ENCODE peak calls at places on chromosomes 12 and 14, in seven cellular contexts. L is K562, R is HCT116, C is GM12878, Q is HepG2, K is SK-N-SH, O is H1. F is an unnamed sample.

GRCh38 chr14:75811862-75812505 is 150.9 kb downstream of the TTLL5 start:
- DNase-seq in L (no peak), R (no peak), C (no peak), Q (no peak), K (peak), O (no peak), F (peak)

GRCh38 chr12:122089080-122089479 is 10.5 kb downstream of the MLXIP start:
- DNase-seq in L (no peak), R (no peak), C (no peak), Q (no peak), K (no peak), O (no peak), F (no peak)

GRCh38 chr14:61934385-61934784 is 172.2 kb downstream of the SNAPC1 start:
- DNase-seq in L (no peak), R (no peak), C (no peak), Q (no peak), K (no peak), O (no peak), F (no peak)

GRCh38 chr12:121330692-121331091 is 21.5 kb downstream of the ANAPC5 start:
- DNase-seq in L (no peak), R (no peak), C (no peak), Q (no peak), K (no peak), O (no peak), F (no peak)

GRCh38 chr12:84508325-84508861 is 404.2 kb downstream of the SLC6A15 start:
- DNase-seq in L (no peak), R (peak), C (no peak), Q (peak), K (peak), O (no peak), F (peak)

GRCh38 chr12:131598717-131599116 is 112.2 kb upstream of the SFSWAP start:
- DNase-seq in L (peak), R (no peak), C (no peak), Q (no peak), K (no peak), O (no peak), F (no peak)

GRCh38 chr12:123532021-123532420 is 1.5 kb downstream of the RILPL1 start:
- DNase-seq in L (no peak), R (no peak), C (peak), Q (no peak), K (no peak), O (no peak), F (no peak)

GRCh38 chr12:49693931-49694439 is 13.2 kb downstream of the FMNL3 start:
- DNase-seq in L (no peak), R (no peak), C (no peak), Q (no peak), K (no peak), O (no peak), F (no peak)

GRCh38 chr12:62724947-62725447 is 210.0 kb downstream of the PPM1H start:
- DNase-seq in L (peak), R (peak), C (no peak), Q (peak), K (no peak), O (peak), F (peak)

GRCh38 chr12:5329118-5329517 is 102.8 kb upstream of the NTF3 start:
- DNase-seq in L (no peak), R (no peak), C (no peak), Q (no peak), K (no peak), O (no peak), F (no peak)

GRCh38 chr14:53391631-53392030 is 238.5 kb upstream of the DDHD1 start:
- DNase-seq in L (no peak), R (peak), C (no peak), Q (no peak), K (no peak), O (no peak), F (no peak)

GRCh38 chr12:42987216-42987631 is 397.7 kb upstream of the PRICKLE1 start:
- DNase-seq in L (no peak), R (no peak), C (no peak), Q (no peak), K (peak), O (no peak), F (no peak)

GRCh38 chr12:32270818-32271710 is 128.3 kb upstream of the FGD4 start:
- DNase-seq in L (no peak), R (no peak), C (no peak), Q (peak), K (peak), O (no peak), F (peak)

GRCh38 chr12:86663691-86664090 is 407.5 kb upstream of the MGAT4C start:
- DNase-seq in L (peak), R (no peak), C (no peak), Q (no peak), K (no peak), O (no peak), F (no peak)

GRCh38 chr14:73739899-73740685 is 25.9 kb upstream of the PNMA1 start:
- DNase-seq in L (no peak), R (no peak), C (no peak), Q (no peak), K (no peak), O (no peak), F (peak)

GRCh38 chr12:5442251-5443006 is 10.5 kb downstream of the NTF3 start:
- DNase-seq in L (peak), R (peak), C (no peak), Q (peak), K (peak), O (no peak), F (no peak)

GRCh38 chr12:43306066-43306465 is 245.9 kb downstream of the ADAMTS20 start:
- DNase-seq in L (no peak), R (no peak), C (no peak), Q (no peak), K (no peak), O (no peak), F (no peak)

GRCh38 chr14:61813101-61813596 is 50.9 kb downstream of the SNAPC1 start:
- DNase-seq in L (no peak), R (no peak), C (no peak), Q (no peak), K (peak), O (no peak), F (no peak)

GRCh38 chr14:22713631-22713950 is 52.9 kb upstream of the OXA1L start:
- DNase-seq in L (no peak), R (no peak), C (no peak), Q (no peak), K (no peak), O (no peak), F (no peak)

GRCh38 chr12:54294152-54294913 is 6.5 kb downstream of the NFE2 start:
- DNase-seq in L (peak), R (no peak), C (no peak), Q (peak), K (peak), O (no peak), F (peak)

GRCh38 chr14:64391113-64391725 is 3.1 kb downstream of the MTHFD1 start:
- DNase-seq in L (no peak), R (no peak), C (no peak), Q (no peak), K (no peak), O (peak), F (no peak)

GRCh38 chr14:68666206-68666730 is 126.6 kb downstream of the ZFP36L1 start:
- DNase-seq in L (no peak), R (no peak), C (no peak), Q (no peak), K (no peak), O (no peak), F (no peak)

GRCh38 chr12:52395761-52396434 is 10.2 kb downstream of the KRT82 start:
- DNase-seq in L (peak), R (peak), C (no peak), Q (peak), K (no peak), O (peak), F (peak)

GRCh38 chr12:108594-108993 is 42.0 kb downstream of the IQSEC3 start:
- DNase-seq in L (no peak), R (no peak), C (no peak), Q (no peak), K (peak), O (no peak), F (no peak)

GRCh38 chr12:70448371-70448770 is 82.3 kb downstream of the KCNMB4 start:
- DNase-seq in L (no peak), R (no peak), C (no peak), Q (no peak), K (no peak), O (no peak), F (no peak)

GRCh38 chr12:121830134-121830533 is 26.3 kb downstream of the SETD1B start:
- DNase-seq in L (no peak), R (no peak), C (no peak), Q (no peak), K (no peak), O (no peak), F (no peak)

GRCh38 chr12:69468237-69469026 is 1.8 kb upstream of the FRS2 start:
- DNase-seq in L (peak), R (no peak), C (no peak), Q (no peak), K (no peak), O (no peak), F (no peak)

GRCh38 chr12:65597527-65597926 is 226.8 kb upstream of the HMGA2 start:
- DNase-seq in L (no peak), R (no peak), C (no peak), Q (no peak), K (no peak), O (no peak), F (no peak)

GRCh38 chr12:82862069-82862841 is 175.5 kb downstream of the TMTC2 start:
- DNase-seq in L (no peak), R (no peak), C (no peak), Q (no peak), K (peak), O (no peak), F (no peak)

GRCh38 chr14:20781805-20782204 is 737 bp downstream of the RNASE6 start:
- DNase-seq in L (no peak), R (no peak), C (no peak), Q (no peak), K (no peak), O (no peak), F (no peak)

GRCh38 chr14:104429291-104429861 is 150.2 kb upstream of the C14orf180 start:
- DNase-seq in L (no peak), R (no peak), C (no peak), Q (no peak), K (peak), O (no peak), F (no peak)

GRCh38 chr12:13436182-13436581 is 239.7 kb downstream of the EMP1 start:
- DNase-seq in L (no peak), R (no peak), C (no peak), Q (no peak), K (no peak), O (no peak), F (no peak)

GRCh38 chr12:105355752-105356151 is 25.3 kb downstream of the C12orf75 start:
- DNase-seq in L (no peak), R (peak), C (no peak), Q (peak), K (no peak), O (no peak), F (no peak)

GRCh38 chr12:95908573-95908972 is 33.8 kb downstream of the CCDC38 start:
- DNase-seq in L (no peak), R (no peak), C (no peak), Q (no peak), K (no peak), O (no peak), F (no peak)

GRCh38 chr12:95909871-95910270 is 32.5 kb downstream of the CCDC38 start:
- DNase-seq in L (no peak), R (no peak), C (no peak), Q (no peak), K (no peak), O (no peak), F (no peak)
- TF ChIP-seq JUND in L (no peak), R (no peak), C (no peak), Q (no peak), K (no peak), O (no peak), F (no peak)

DNA sequence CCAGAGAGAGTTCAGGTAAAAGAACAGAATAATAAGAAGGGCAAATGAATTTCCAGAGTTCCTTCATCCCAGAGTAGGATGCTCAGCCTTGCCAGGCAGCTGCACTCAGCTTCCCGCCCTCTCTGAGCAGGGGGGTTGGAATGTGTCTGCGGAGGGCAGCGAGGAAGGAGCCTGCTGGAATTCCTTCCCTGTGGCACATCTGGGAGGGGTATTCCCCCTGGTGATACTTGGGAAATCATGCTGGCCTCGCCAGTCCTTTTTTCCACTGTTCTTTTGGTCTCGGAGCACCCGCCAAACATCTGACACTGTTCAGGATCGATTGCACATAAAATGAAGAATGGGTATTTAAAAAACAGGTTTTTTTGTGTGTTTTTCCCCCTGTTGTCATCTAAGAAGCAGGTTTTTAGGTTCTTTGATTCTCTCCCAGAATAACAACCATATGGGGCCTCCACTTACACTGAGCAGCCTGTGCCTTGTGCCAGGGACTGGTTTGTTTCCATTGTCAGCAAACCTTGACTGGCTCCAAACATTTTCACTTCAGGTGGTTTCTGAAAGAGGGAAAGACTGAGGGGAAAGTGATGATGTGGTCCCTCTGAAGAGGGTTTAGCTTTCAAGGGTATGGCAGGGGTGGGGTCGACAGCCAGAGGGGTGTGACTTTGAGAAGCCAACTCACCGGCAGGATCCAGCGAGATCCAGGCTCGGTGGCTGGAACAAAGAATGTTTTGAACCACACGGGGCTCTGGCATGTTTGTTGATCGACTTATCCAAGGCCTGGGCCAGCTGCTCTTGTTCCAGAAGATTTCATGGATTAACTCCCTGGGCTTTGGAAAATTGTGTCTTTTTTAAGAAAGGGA is 215.1 kb downstream of the CACNA1C start:
- DNase-seq in L (no peak), R (no peak), C (no peak), Q (no peak), K (no peak), O (no peak), F (no peak)
- TF ChIP-seq JUND in L (no peak), R (no peak), C (no peak), Q (no peak), K (peak), O (no peak), F (no peak)

GRCh38 chr14:55756078-55756477 is 176.1 kb downstream of the KTN1 start:
- DNase-seq in L (no peak), R (no peak), C (no peak), Q (no peak), K (no peak), O (no peak), F (no peak)

GRCh38 chr14:55754471-55754870 is 174.5 kb downstream of the KTN1 start:
- DNase-seq in L (no peak), R (no peak), C (no peak), Q (no peak), K (no peak), O (no peak), F (no peak)

GRCh38 chr14:55756563-55756962 is 176.6 kb downstream of the KTN1 start:
- DNase-seq in L (no peak), R (no peak), C (no peak), Q (no peak), K (no peak), O (no peak), F (no peak)

GRCh38 chr14:55752580-55753365 is 172.8 kb downstream of the KTN1 start:
- DNase-seq in L (no peak), R (no peak), C (no peak), Q (no peak), K (no peak), O (no peak), F (peak)

GRCh38 chr14:55754871-55755270 is 174.9 kb downstream of the KTN1 start:
- DNase-seq in L (no peak), R (no peak), C (no peak), Q (no peak), K (no peak), O (no peak), F (no peak)
- TF ChIP-seq JUND in L (no peak), R (no peak), C (no peak), Q (no peak), K (no peak), O (no peak), F (no peak)

GRCh38 chr12:116916714-116917114 is 6.0 kb downstream of the FBXW8 start:
- DNase-seq in L (peak), R (peak), C (peak), Q (peak), K (no peak), O (no peak), F (peak)
- TF ChIP-seq JUND in L (peak), R (peak), C (peak), Q (peak), K (peak), O (peak), F (no peak)

DNA sequence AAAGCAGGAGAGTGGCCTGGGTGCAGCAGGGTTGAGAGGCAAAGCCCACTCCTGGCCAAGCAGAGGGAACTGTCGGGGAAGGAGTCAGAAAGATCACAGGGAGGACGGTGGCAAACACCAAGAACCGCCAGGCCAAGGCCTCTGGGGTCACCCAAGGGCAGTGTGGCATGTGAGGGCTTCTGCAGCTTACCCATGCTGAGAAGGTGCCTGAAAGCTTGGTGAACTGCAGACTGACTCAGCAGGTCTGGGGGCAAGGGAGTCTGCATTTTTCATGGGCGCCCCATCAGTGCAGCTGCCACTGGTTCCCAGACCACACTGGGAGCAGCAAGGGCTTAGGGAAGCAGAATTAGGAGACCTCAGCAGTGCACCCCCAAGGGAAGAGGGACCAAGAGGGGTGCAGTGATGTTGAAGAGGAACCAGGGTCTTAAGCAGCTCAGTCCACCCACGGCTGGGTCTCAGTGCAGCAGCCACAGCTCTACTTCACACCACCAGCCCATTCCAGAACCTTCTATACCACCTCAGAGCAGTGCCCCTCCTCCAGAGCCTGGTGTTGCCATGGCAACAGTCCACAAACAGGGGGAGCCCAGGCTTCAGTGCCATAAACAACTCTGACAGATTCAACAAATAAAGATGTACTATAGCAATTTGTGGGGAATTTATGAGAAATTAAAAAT is 59.4 kb downstream of the ITPK1 start:
- DNase-seq in L (peak), R (no peak), C (no peak), Q (no peak), K (no peak), O (no peak), F (no peak)
- TF ChIP-seq JUND in L (no peak), R (no peak), C (no peak), Q (no peak), K (no peak), O (no peak), F (no peak)

GRCh38 chr12:108495054-108495453 is 20.0 kb upstream of the FICD start:
- DNase-seq in L (peak), R (peak), C (no peak), Q (peak), K (peak), O (no peak), F (no peak)
- TF ChIP-seq JUND in L (peak), R (no peak), C (no peak), Q (no peak), K (no peak), O (peak), F (no peak)

DNA sequence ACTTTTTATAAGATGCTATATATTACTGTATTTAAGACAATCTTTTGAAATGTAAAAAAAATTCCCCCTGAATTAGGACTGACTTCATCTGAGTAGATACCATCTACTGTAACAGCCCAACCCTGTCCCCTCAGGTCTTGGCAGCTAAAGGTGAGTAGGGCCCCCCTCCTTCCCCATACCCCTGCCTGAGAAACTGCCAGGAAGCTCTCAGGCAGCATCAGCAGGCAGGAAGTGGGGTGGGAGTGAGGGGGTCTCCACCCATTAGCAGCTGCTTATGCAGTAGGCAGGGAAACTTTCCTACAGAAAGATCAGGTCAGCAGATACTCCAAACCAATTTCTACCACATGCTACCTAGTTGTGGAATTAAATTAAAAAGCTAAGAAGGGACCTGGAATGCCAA is 62.5 kb downstream of the PAX9 start:
- DNase-seq in L (no peak), R (no peak), C (no peak), Q (no peak), K (no peak), O (no peak), F (no peak)
- TF ChIP-seq JUND in L (no peak), R (no peak), C (no peak), Q (no peak), K (no peak), O (no peak), F (no peak)